ENCODE peak calls at places on chromosomes 16 and 17, in five cellular contexts. I is mucosa of descending colon, N is SIG-M5, X is aorta, L is posterior cingulate gyrus. A is an unnamed sample.

GRCh38 chr17:64213995-64214507 is 49.0 kb downstream of the TEX2 start:
- DNase-seq in N (no peak), L (no peak), X (no peak), I (no peak), A (no peak)

GRCh38 chr17:73445466-73445865 is 133.7 kb upstream of the CDC42EP4 start:
- DNase-seq in L (no peak), I (no peak), X (no peak), N (no peak), A (no peak)

GRCh38 chr17:41907185-41907556 is 11.6 kb downstream of the ACLY start:
- DNase-seq in L (no peak), I (no peak), X (no peak), N (no peak), A (no peak)

GRCh38 chr16:64254443-64255367 is 867.2 kb downstream of the CDH11 start:
- DNase-seq in X (no peak), L (no peak), N (no peak), I (no peak), A (no peak)

GRCh38 chr17:57108656-57109392 is 23.8 kb downstream of the AKAP1 start:
- DNase-seq in L (no peak), N (no peak), X (no peak), I (peak; percentile 72), A (peak; percentile 50)

GRCh38 chr17:62735027-62735651 is 73.0 kb downstream of the MARCHF10 start:
- DNase-seq in N (no peak), I (no peak), X (no peak), L (no peak), A (no peak)

GRCh38 chr17:16989230-16989952 is 17.5 kb upstream of the TNFRSF13B start:
- DNase-seq in X (no peak), I (peak; percentile 62), L (no peak), N (no peak), A (peak; percentile 34)

GRCh38 chr17:77372444-77373297 is 231.9 kb downstream of the SEC14L1 start:
- DNase-seq in N (no peak), I (peak; percentile 78), L (no peak), X (peak; percentile 95), A (peak; percentile 77)

GRCh38 chr17:56108811-56109284 is 44.4 kb upstream of the ANKFN1 start:
- DNase-seq in N (no peak), I (peak; percentile 14), L (no peak), X (no peak), A (peak; percentile 86)

GRCh38 chr16:84557504-84557903 is 53.0 kb upstream of the MEAK7 start:
- DNase-seq in N (no peak), L (no peak), X (no peak), I (no peak), A (no peak)

GRCh38 chr16:57166951-57167350 is 18.9 kb downstream of the PSME3IP1 start:
- DNase-seq in I (no peak), N (no peak), X (no peak), L (no peak), A (no peak)

GRCh38 chr16:64830653-64831052 is 291.2 kb downstream of the CDH11 start:
- DNase-seq in X (no peak), N (no peak), L (no peak), I (no peak), A (no peak)

GRCh38 chr17:4332296-4332970 is 34.0 kb downstream of the UBE2G1 start:
- DNase-seq in I (no peak), N (no peak), X (no peak), L (no peak), A (no peak)

GRCh38 chr17:60091908-60092331 is 13.2 kb upstream of the HEATR6 start:
- DNase-seq in N (no peak), L (no peak), I (no peak), X (no peak), A (no peak)

GRCh38 chr17:64092952-64093451 is 36.9 kb downstream of the ERN1 start:
- DNase-seq in I (no peak), X (no peak), L (no peak), N (no peak), A (no peak)

GRCh38 chr17:77516902-77517301 is 376.1 kb downstream of the SEC14L1 start:
- DNase-seq in I (no peak), L (no peak), N (no peak), X (peak; percentile 23), A (no peak)

GRCh38 chr16:56866955-56867830 is 2.2 kb downstream of the SLC12A3 start:
- DNase-seq in X (no peak), I (peak; percentile 78), N (no peak), L (no peak), A (peak; percentile 63)

GRCh38 chr17:39104046-39104445 is 47.4 kb downstream of the PLXDC1 start:
- DNase-seq in N (no peak), L (no peak), I (no peak), X (no peak), A (peak; percentile 97)

GRCh38 chr16:4689864-4690704 is 3.3 kb upstream of the NUDT16L1 start:
- DNase-seq in I (no peak), N (no peak), L (no peak), X (no peak), A (no peak)

GRCh38 chr16:81817789-81818304 is 38.8 kb downstream of the PLCG2 start:
- DNase-seq in N (no peak), I (no peak), L (no peak), X (no peak), A (no peak)

GRCh38 chr16:4676826-4677225 is 16.5 kb upstream of the NUDT16L1 start:
- DNase-seq in N (no peak), L (no peak), X (no peak), I (no peak), A (no peak)

A was measured in small intestine.